ENCODE peak calls at places on chromosomes 1 and 21, in seven cellular contexts. U is BJ, K is body of pancreas, F is aorta, V is T-cell, T is SK-N-DZ, L is tibial artery. I is an unnamed sample.

GRCh38 chr1:101237229-101237837 is 514 bp downstream of the S1PR1 start:
- DNase-seq in U (no peak), K (peak), F (no peak), V (peak), T (no peak), L (no peak), I (peak)

GRCh38 chr1:171438441-171438840 is 46.9 kb upstream of the PRRC2C start:
- DNase-seq in U (peak), K (peak), F (peak), V (no peak), T (no peak), L (peak), I (peak)

GRCh38 chr1:93816970-93817738 is 61.9 kb downstream of the DNTTIP2 start:
- DNase-seq in U (no peak), K (peak), F (no peak), V (no peak), T (peak), L (no peak), I (peak)

GRCh38 chr1:66751160-66751559 is 1.1 kb upstream of the DYNLT5 start:
- DNase-seq in U (no peak), K (no peak), F (no peak), V (no peak), T (no peak), L (no peak), I (no peak)

GRCh38 chr1:173276922-173277800 is 70.0 kb upstream of the TNFSF4 start:
- DNase-seq in U (no peak), K (no peak), F (no peak), V (no peak), T (no peak), L (no peak), I (no peak)

GRCh38 chr21:42865361-42866160 is 13.8 kb downstream of the WDR4 start:
- DNase-seq in U (no peak), K (no peak), F (no peak), V (no peak), T (no peak), L (no peak), I (no peak)

GRCh38 chr1:40607921-40608320 is 57.6 kb downstream of the RIMS3 start:
- DNase-seq in U (no peak), K (no peak), F (no peak), V (no peak), T (no peak), L (no peak), I (no peak)

GRCh38 chr1:108590947-108591346 is 31.0 kb downstream of the EEIG2 start:
- DNase-seq in U (peak), K (peak), F (no peak), V (no peak), T (no peak), L (no peak), I (peak)

GRCh38 chr1:173448945-173449344 is 28.2 kb upstream of the PRDX6 start:
- DNase-seq in U (no peak), K (no peak), F (no peak), V (no peak), T (no peak), L (no peak), I (no peak)

GRCh38 chr1:228064296-228064695 is 18.2 kb upstream of the ARF1 start:
- DNase-seq in U (no peak), K (no peak), F (peak), V (no peak), T (no peak), L (no peak), I (no peak)

GRCh38 chr1:113103977-113104376 is 31.0 kb downstream of the LRIG2 start:
- DNase-seq in U (no peak), K (no peak), F (no peak), V (no peak), T (no peak), L (no peak), I (no peak)

GRCh38 chr1:203528098-203528497 is 34.1 kb downstream of the OPTC start:
- DNase-seq in U (no peak), K (no peak), F (no peak), V (no peak), T (no peak), L (no peak), I (no peak)

GRCh38 chr1:223683586-223684487 is 18.3 kb upstream of the CAPN8 start:
- DNase-seq in U (no peak), K (peak), F (no peak), V (peak), T (peak), L (no peak), I (peak)

GRCh38 chr1:114345930-114346479 is 165.0 kb downstream of the TRIM33 start:
- DNase-seq in U (no peak), K (peak), F (peak), V (no peak), T (no peak), L (peak), I (no peak)

GRCh38 chr21:41611966-41612606 is 104.1 kb upstream of the TMPRSS2 start:
- DNase-seq in U (no peak), K (peak), F (no peak), V (no peak), T (no peak), L (no peak), I (peak)

GRCh38 chr1:209235170-209235569 is 348.3 kb upstream of the CAMK1G start:
- DNase-seq in U (no peak), K (no peak), F (no peak), V (no peak), T (no peak), L (no peak), I (no peak)

GRCh38 chr1:192488058-192488457 is 87.5 kb upstream of the RGS1 start:
- DNase-seq in U (no peak), K (no peak), F (no peak), V (no peak), T (no peak), L (no peak), I (no peak)

GRCh38 chr1:227782226-227782625 is 33.2 kb upstream of the PRSS38 start:
- DNase-seq in U (no peak), K (peak), F (no peak), V (no peak), T (no peak), L (peak), I (no peak)

GRCh38 chr1:151540021-151540981 is at the start of gene TUFT1:
- DNase-seq in U (peak), K (peak), F (peak), V (peak), T (peak), L (peak), I (peak)

GRCh38 chr1:100130552-100131077 is 2.1 kb downstream of the SASS6 start:
- DNase-seq in U (no peak), K (no peak), F (no peak), V (no peak), T (no peak), L (no peak), I (peak)

I was measured in H4.